ENCODE peak calls at places on chromosome 19, in ten cellular contexts. One of them, this sample, is unnamed. For H3K36me3 and H3K9me3, the result is how much of the 10 kb centered on the place peaks cover.

GRCh38 chr19:31969955-31970545 is 375.4 kb upstream of the ZNF507 start:
- DNase-seq in colonic mucosa: no peak
- DNase-seq in Peyer's patch: no peak
- DNase-seq in heart right ventricle: no peak
- DNase-seq in ovary: no peak
- DNase-seq in transverse colon: no peak
- DNase-seq in pancreas: no peak
- DNase-seq in astrocyte: no peak
- DNase-seq in endodermal cell: no peak
- DNase-seq in SK-N-SH: no peak
- DNase-seq in this sample: no peak

GRCh38 chr19:54136086-54136863 is 1.3 kb upstream of the CNOT3 start:
- DNase-seq in colonic mucosa: peak
- DNase-seq in Peyer's patch: no peak
- DNase-seq in heart right ventricle: no peak
- DNase-seq in ovary: no peak
- DNase-seq in transverse colon: no peak
- DNase-seq in pancreas: no peak
- DNase-seq in astrocyte: no peak
- DNase-seq in endodermal cell: peak
- DNase-seq in SK-N-SH: peak
- DNase-seq in this sample: no peak

GRCh38 chr19:41792513-41793413 is 3.6 kb upstream of the CEACAM3 start:
- DNase-seq in colonic mucosa: peak
- DNase-seq in Peyer's patch: peak
- DNase-seq in heart right ventricle: peak
- DNase-seq in ovary: no peak
- DNase-seq in transverse colon: peak
- DNase-seq in pancreas: peak
- DNase-seq in astrocyte: peak
- DNase-seq in endodermal cell: peak
- DNase-seq in SK-N-SH: peak
- DNase-seq in this sample: peak

GRCh38 chr19:38657633-38658222 is 10.3 kb downstream of the ACTN4 start:
- DNase-seq in colonic mucosa: no peak
- DNase-seq in Peyer's patch: no peak
- DNase-seq in heart right ventricle: no peak
- DNase-seq in ovary: no peak
- DNase-seq in transverse colon: no peak
- DNase-seq in pancreas: no peak
- DNase-seq in astrocyte: peak
- DNase-seq in endodermal cell: no peak
- DNase-seq in SK-N-SH: no peak
- DNase-seq in this sample: no peak

GRCh38 chr19:29812080-29812880 is 489 bp downstream of the CCNE1 start:
- DNase-seq in colonic mucosa: peak
- DNase-seq in Peyer's patch: peak
- DNase-seq in heart right ventricle: no peak
- DNase-seq in ovary: peak
- DNase-seq in transverse colon: peak
- DNase-seq in pancreas: peak
- DNase-seq in astrocyte: no peak
- DNase-seq in endodermal cell: peak
- DNase-seq in SK-N-SH: peak
- DNase-seq in this sample: peak

GRCh38 chr19:16572332-16573211 is at the start of gene SLC35E1:
- DNase-seq in colonic mucosa: peak
- DNase-seq in Peyer's patch: peak
- DNase-seq in heart right ventricle: peak
- DNase-seq in ovary: peak
- DNase-seq in transverse colon: peak
- DNase-seq in pancreas: peak
- DNase-seq in astrocyte: peak
- DNase-seq in endodermal cell: peak
- DNase-seq in SK-N-SH: peak
- DNase-seq in this sample: peak

GRCh38 chr19:37914908-37915307 is 7.9 kb downstream of the SIPA1L3 start:
- DNase-seq in colonic mucosa: no peak
- DNase-seq in Peyer's patch: peak
- DNase-seq in heart right ventricle: no peak
- DNase-seq in ovary: no peak
- DNase-seq in transverse colon: no peak
- DNase-seq in pancreas: no peak
- DNase-seq in astrocyte: no peak
- DNase-seq in endodermal cell: no peak
- DNase-seq in SK-N-SH: no peak
- DNase-seq in this sample: no peak

GRCh38 chr19:34676697-34677385 is at the start of gene SCGB2B2:
- DNase-seq in colonic mucosa: no peak
- DNase-seq in Peyer's patch: no peak
- DNase-seq in heart right ventricle: peak
- DNase-seq in ovary: no peak
- DNase-seq in transverse colon: no peak
- DNase-seq in pancreas: no peak
- DNase-seq in astrocyte: no peak
- DNase-seq in endodermal cell: no peak
- DNase-seq in SK-N-SH: peak
- DNase-seq in this sample: peak

GRCh38 chr19:37869766-37870340 is 36.5 kb downstream of the WDR87 start:
- DNase-seq in colonic mucosa: no peak
- DNase-seq in Peyer's patch: no peak
- DNase-seq in heart right ventricle: no peak
- DNase-seq in ovary: no peak
- DNase-seq in transverse colon: no peak
- DNase-seq in pancreas: no peak
- DNase-seq in astrocyte: no peak
- DNase-seq in endodermal cell: no peak
- DNase-seq in SK-N-SH: no peak
- DNase-seq in this sample: no peak

GRCh38 chr19:40597329-40597838 is 3.8 kb upstream of the LTBP4 start:
- DNase-seq in colonic mucosa: no peak
- DNase-seq in Peyer's patch: no peak
- DNase-seq in heart right ventricle: no peak
- DNase-seq in ovary: no peak
- DNase-seq in transverse colon: no peak
- DNase-seq in pancreas: no peak
- DNase-seq in astrocyte: no peak
- DNase-seq in endodermal cell: no peak
- DNase-seq in SK-N-SH: no peak
- DNase-seq in this sample: no peak

GRCh38 chr19:4007021-4007835 is at the start of gene PIAS4:
- DNase-seq in colonic mucosa: peak
- DNase-seq in Peyer's patch: peak
- DNase-seq in heart right ventricle: peak
- DNase-seq in ovary: peak
- DNase-seq in transverse colon: peak
- DNase-seq in pancreas: peak
- DNase-seq in astrocyte: peak
- DNase-seq in endodermal cell: peak
- DNase-seq in SK-N-SH: peak
- DNase-seq in this sample: peak

GRCh38 chr19:40331052-40331451 is 17.1 kb downstream of the C19orf47 start:
- DNase-seq in colonic mucosa: no peak
- DNase-seq in Peyer's patch: no peak
- DNase-seq in heart right ventricle: no peak
- DNase-seq in ovary: no peak
- DNase-seq in transverse colon: no peak
- DNase-seq in pancreas: no peak
- DNase-seq in astrocyte: no peak
- DNase-seq in endodermal cell: no peak
- DNase-seq in SK-N-SH: no peak
- DNase-seq in this sample: peak

GRCh38 chr19:13127051-13127450 is 9.0 kb downstream of the NACC1 start:
- DNase-seq in colonic mucosa: no peak
- DNase-seq in Peyer's patch: no peak
- DNase-seq in heart right ventricle: no peak
- DNase-seq in ovary: no peak
- DNase-seq in transverse colon: no peak
- DNase-seq in pancreas: no peak
- DNase-seq in astrocyte: no peak
- DNase-seq in endodermal cell: no peak
- DNase-seq in SK-N-SH: no peak
- DNase-seq in this sample: no peak

GRCh38 chr19:14346279-14346678 is 35.0 kb upstream of the ADGRE5 start:
- DNase-seq in colonic mucosa: no peak
- DNase-seq in Peyer's patch: no peak
- DNase-seq in heart right ventricle: no peak
- DNase-seq in ovary: no peak
- DNase-seq in transverse colon: no peak
- DNase-seq in pancreas: no peak
- DNase-seq in astrocyte: no peak
- DNase-seq in endodermal cell: no peak
- DNase-seq in SK-N-SH: no peak
- DNase-seq in this sample: no peak

DNA sequence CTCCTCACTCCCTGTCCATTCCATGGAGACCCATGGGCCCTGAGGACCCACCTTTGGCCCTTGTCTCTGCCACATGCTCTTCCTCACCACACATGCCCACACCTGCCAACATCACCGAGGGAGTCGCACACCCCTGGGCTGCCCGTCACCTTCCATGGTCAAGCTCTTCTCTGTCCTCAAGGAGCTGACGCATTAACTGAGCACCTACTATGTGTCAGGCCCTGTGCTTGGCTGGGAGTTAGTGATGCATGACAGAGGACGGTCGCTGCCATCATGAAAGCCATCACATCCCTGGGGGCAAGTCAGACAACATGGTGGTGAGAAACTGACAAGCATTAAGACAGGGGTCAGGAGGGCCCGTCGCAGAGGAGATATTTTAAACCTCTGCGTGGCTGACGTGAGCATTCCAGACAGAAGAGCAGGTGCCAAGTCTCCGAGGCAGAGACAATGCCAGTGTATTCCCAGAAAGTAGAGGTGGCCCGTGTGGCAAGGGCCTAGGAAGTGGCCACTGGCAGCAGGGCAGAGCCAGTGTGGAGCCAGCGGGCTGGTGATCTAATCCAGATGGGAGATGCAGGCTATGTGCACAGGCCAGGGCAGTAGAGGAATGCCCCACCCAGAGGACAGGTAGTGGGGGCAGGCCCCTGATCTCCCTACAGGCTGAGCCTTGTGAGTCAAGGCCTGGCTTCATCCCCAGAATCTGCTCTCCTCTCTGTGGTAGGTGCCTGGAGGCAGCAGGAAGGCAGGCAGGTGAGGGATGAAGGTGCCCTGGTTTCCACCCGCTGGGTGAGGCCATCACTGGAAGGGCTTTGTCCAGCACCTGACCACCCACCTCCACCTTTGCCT is 21.2 kb downstream of the ELAVL1 start:
- DNase-seq in colonic mucosa: no peak
- DNase-seq in Peyer's patch: no peak
- DNase-seq in heart right ventricle: no peak
- DNase-seq in ovary: no peak
- DNase-seq in transverse colon: no peak
- DNase-seq in pancreas: no peak
- DNase-seq in astrocyte: no peak
- DNase-seq in endodermal cell: no peak
- DNase-seq in SK-N-SH: no peak
- DNase-seq in this sample: peak
- H3K36me3 ChIP-seq in colonic mucosa: under half
- H3K36me3 ChIP-seq in Peyer's patch: under half
- H3K36me3 ChIP-seq in heart right ventricle: under half
- H3K36me3 ChIP-seq in ovary: under half
- H3K36me3 ChIP-seq in transverse colon: under half
- H3K36me3 ChIP-seq in pancreas: under half
- H3K36me3 ChIP-seq in astrocyte: under half
- H3K36me3 ChIP-seq in endodermal cell: half or more
- H3K36me3 ChIP-seq in SK-N-SH: half or more
- H3K36me3 ChIP-seq in this sample: half or more

GRCh38 chr19:18010149-18010548 is 2.2 kb downstream of the ARRDC2 start:
- DNase-seq in colonic mucosa: no peak
- DNase-seq in Peyer's patch: no peak
- DNase-seq in heart right ventricle: no peak
- DNase-seq in ovary: no peak
- DNase-seq in transverse colon: no peak
- DNase-seq in pancreas: no peak
- DNase-seq in astrocyte: no peak
- DNase-seq in endodermal cell: no peak
- DNase-seq in SK-N-SH: no peak
- DNase-seq in this sample: no peak

GRCh38 chr19:18013210-18013609 is 5.2 kb downstream of the ARRDC2 start:
- DNase-seq in colonic mucosa: no peak
- DNase-seq in Peyer's patch: no peak
- DNase-seq in heart right ventricle: no peak
- DNase-seq in ovary: no peak
- DNase-seq in transverse colon: no peak
- DNase-seq in pancreas: no peak
- DNase-seq in astrocyte: no peak
- DNase-seq in endodermal cell: no peak
- DNase-seq in SK-N-SH: no peak
- DNase-seq in this sample: no peak

GRCh38 chr19:18014197-18014596 is 6.2 kb downstream of the ARRDC2 start:
- DNase-seq in colonic mucosa: no peak
- DNase-seq in Peyer's patch: peak
- DNase-seq in heart right ventricle: no peak
- DNase-seq in ovary: no peak
- DNase-seq in transverse colon: no peak
- DNase-seq in pancreas: no peak
- DNase-seq in astrocyte: no peak
- DNase-seq in endodermal cell: no peak
- DNase-seq in SK-N-SH: no peak
- DNase-seq in this sample: no peak

GRCh38 chr19:18017275-18018083 is 9.5 kb downstream of the ARRDC2 start:
- DNase-seq in colonic mucosa: no peak
- DNase-seq in Peyer's patch: no peak
- DNase-seq in heart right ventricle: peak
- DNase-seq in ovary: no peak
- DNase-seq in transverse colon: no peak
- DNase-seq in pancreas: no peak
- DNase-seq in astrocyte: no peak
- DNase-seq in endodermal cell: no peak
- DNase-seq in SK-N-SH: no peak
- DNase-seq in this sample: no peak

GRCh38 chr19:18013621-18014111 is 5.7 kb downstream of the ARRDC2 start:
- DNase-seq in colonic mucosa: no peak
- DNase-seq in Peyer's patch: peak
- DNase-seq in heart right ventricle: peak
- DNase-seq in ovary: no peak
- DNase-seq in transverse colon: no peak
- DNase-seq in pancreas: no peak
- DNase-seq in astrocyte: no peak
- DNase-seq in endodermal cell: no peak
- DNase-seq in SK-N-SH: no peak
- DNase-seq in this sample: no peak
- H3K27ac ChIP-seq in colonic mucosa: no peak
- H3K27ac ChIP-seq in Peyer's patch: peak
- H3K27ac ChIP-seq in heart right ventricle: peak
- H3K27ac ChIP-seq in ovary: no peak
- H3K27ac ChIP-seq in transverse colon: peak
- H3K27ac ChIP-seq in pancreas: no peak
- H3K27ac ChIP-seq in astrocyte: no peak
- H3K27ac ChIP-seq in endodermal cell: peak
- H3K27ac ChIP-seq in SK-N-SH: no peak
- H3K27ac ChIP-seq in this sample: peak

GRCh38 chr19:49829721-49830120 is 11.6 kb downstream of the MED25 start:
- DNase-seq in colonic mucosa: no peak
- DNase-seq in Peyer's patch: no peak
- DNase-seq in heart right ventricle: no peak
- DNase-seq in ovary: no peak
- DNase-seq in transverse colon: no peak
- DNase-seq in pancreas: no peak
- DNase-seq in astrocyte: no peak
- DNase-seq in endodermal cell: no peak
- DNase-seq in SK-N-SH: no peak
- DNase-seq in this sample: no peak
- H3K9me3 ChIP-seq in colonic mucosa: under half
- H3K9me3 ChIP-seq in Peyer's patch: under half
- H3K9me3 ChIP-seq in heart right ventricle: under half
- H3K9me3 ChIP-seq in ovary: under half
- H3K9me3 ChIP-seq in transverse colon: under half
- H3K9me3 ChIP-seq in pancreas: under half
- H3K9me3 ChIP-seq in astrocyte: under half
- H3K9me3 ChIP-seq in endodermal cell: under half
- H3K9me3 ChIP-seq in SK-N-SH: under half
- H3K9me3 ChIP-seq in this sample: under half

GRCh38 chr19:50255115-50255514 is 51.7 kb downstream of the MYH14 start:
- DNase-seq in colonic mucosa: no peak
- DNase-seq in Peyer's patch: no peak
- DNase-seq in heart right ventricle: no peak
- DNase-seq in ovary: no peak
- DNase-seq in transverse colon: no peak
- DNase-seq in pancreas: no peak
- DNase-seq in astrocyte: no peak
- DNase-seq in endodermal cell: peak
- DNase-seq in SK-N-SH: peak
- DNase-seq in this sample: no peak
- H3K36me3 ChIP-seq in colonic mucosa: under half
- H3K36me3 ChIP-seq in Peyer's patch: under half
- H3K36me3 ChIP-seq in heart right ventricle: under half
- H3K36me3 ChIP-seq in ovary: under half
- H3K36me3 ChIP-seq in transverse colon: under half
- H3K36me3 ChIP-seq in pancreas: under half
- H3K36me3 ChIP-seq in astrocyte: under half
- H3K36me3 ChIP-seq in endodermal cell: under half
- H3K36me3 ChIP-seq in SK-N-SH: under half
- H3K36me3 ChIP-seq in this sample: half or more

This sample was measured in lower lobe of right lung.